ENCODE peak calls at places on chromosomes 4 and X, in seven cellular contexts. T is ovary, V is transverse colon, C is sigmoid colon, Z is suprapubic skin, W is SK-N-SH, G is A549. U is an unnamed sample.

GRCh38 chrX:6026980-6027379 is 201.7 kb downstream of the NLGN4X start:
- DNase-seq in W (no peak), V (no peak), T (no peak), C (no peak), Z (no peak), G (no peak), U (no peak)

GRCh38 chr4:11765849-11766453 is 337.3 kb upstream of the HS3ST1 start:
- DNase-seq in Z (no peak), C (no peak), T (no peak), V (peak), G (peak), W (peak), U (no peak)

GRCh38 chr4:108644237-108644636 is 6.2 kb upstream of the OSTC start:
- DNase-seq in Z (no peak), T (no peak), C (no peak), V (no peak), W (no peak), G (no peak), U (no peak)

GRCh38 chrX:69991685-69992084 is 58.1 kb downstream of the AWAT2 start:
- DNase-seq in G (no peak), C (no peak), V (no peak), Z (no peak), T (no peak), W (no peak), U (no peak)

GRCh38 chrX:22323541-22323940 is 50.8 kb downstream of the CBLL2 start:
- DNase-seq in W (no peak), G (no peak), V (no peak), C (no peak), T (no peak), Z (no peak), U (no peak)

GRCh38 chr4:53010320-53010719 is 148.2 kb downstream of the RASL11B start:
- DNase-seq in T (peak), C (peak), Z (no peak), G (no peak), V (no peak), W (no peak), U (no peak)

GRCh38 chr4:154506253-154506652 is 14.7 kb upstream of the DCHS2 start:
- DNase-seq in T (no peak), G (peak), V (no peak), Z (no peak), W (peak), C (no peak), U (no peak)

GRCh38 chr4:108247511-108248088 is 78.9 kb upstream of the LEF1 start:
- DNase-seq in V (no peak), T (no peak), C (no peak), Z (no peak), W (no peak), G (no peak), U (no peak)

GRCh38 chr4:134470544-134470943 is 269.0 kb upstream of the PABPC4L start:
- DNase-seq in V (peak), Z (no peak), T (no peak), W (no peak), G (no peak), C (no peak), U (no peak)

GRCh38 chr4:59247032-59247431 is 1953.1 kb upstream of the ADGRL3 start:
- DNase-seq in V (no peak), C (no peak), Z (no peak), G (no peak), W (peak), T (no peak), U (no peak)

GRCh38 chr4:37825943-37826281 is 574 bp upstream of the PGM2 start:
- DNase-seq in V (peak), T (peak), C (no peak), W (peak), Z (no peak), G (no peak), U (no peak)

GRCh38 chr4:111775908-111776307 is 369.3 kb upstream of the FAM241A start:
- DNase-seq in G (no peak), T (no peak), W (no peak), C (no peak), V (no peak), Z (no peak), U (no peak)

GRCh38 chrX:39137363-39137954 is 336.2 kb downstream of the MID1IP1 start:
- DNase-seq in G (no peak), T (no peak), Z (no peak), V (no peak), C (no peak), W (no peak), U (no peak)

GRCh38 chr4:105265689-105266088 is 119.0 kb downstream of the TET2 start:
- DNase-seq in V (no peak), G (no peak), C (no peak), Z (no peak), W (no peak), T (no peak), U (no peak)

GRCh38 chrX:96979766-96980165 is 96.1 kb downstream of the RPA4 start:
- DNase-seq in C (no peak), W (no peak), V (no peak), Z (no peak), G (no peak), T (no peak), U (no peak)

GRCh38 chr4:182015893-182016292 is 227.3 kb upstream of the TENM3 start:
- DNase-seq in W (no peak), G (peak), V (no peak), Z (no peak), C (no peak), T (no peak), U (no peak)

GRCh38 chr4:183675625-183676024 is 16.5 kb downstream of the TRAPPC11 start:
- DNase-seq in V (no peak), W (peak), Z (no peak), G (no peak), T (no peak), C (no peak), U (no peak)

GRCh38 chr4:183686461-183686860 is 27.4 kb downstream of the TRAPPC11 start:
- DNase-seq in Z (no peak), W (no peak), V (no peak), G (no peak), T (no peak), C (no peak), U (no peak)

DNA sequence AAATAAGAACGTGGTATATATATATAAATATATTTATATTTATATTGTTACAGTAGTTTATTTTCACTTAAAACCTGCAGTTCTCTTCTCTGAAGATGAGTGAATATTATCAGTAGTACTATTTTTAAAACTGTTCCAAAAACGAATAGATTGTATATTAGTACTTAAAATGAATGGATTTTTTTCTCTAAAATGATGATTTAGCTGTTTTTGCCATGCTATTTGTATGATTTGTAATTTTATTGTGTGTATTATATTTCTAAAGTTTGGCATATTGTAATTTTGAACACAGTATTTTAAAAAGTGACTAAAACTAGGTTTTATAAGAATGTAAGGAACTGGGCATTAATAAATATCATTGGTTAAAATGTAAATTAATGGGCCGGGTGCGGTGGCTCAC is 22.0 kb downstream of the TRAPPC11 start:
- DNase-seq in T (no peak), G (no peak), W (no peak), Z (no peak), C (no peak), V (no peak), U (no peak)
- TF ChIP-seq EP300 in T (no peak), G (no peak), W (no peak), Z (no peak), C (no peak), V (no peak), U (no peak)

DNA sequence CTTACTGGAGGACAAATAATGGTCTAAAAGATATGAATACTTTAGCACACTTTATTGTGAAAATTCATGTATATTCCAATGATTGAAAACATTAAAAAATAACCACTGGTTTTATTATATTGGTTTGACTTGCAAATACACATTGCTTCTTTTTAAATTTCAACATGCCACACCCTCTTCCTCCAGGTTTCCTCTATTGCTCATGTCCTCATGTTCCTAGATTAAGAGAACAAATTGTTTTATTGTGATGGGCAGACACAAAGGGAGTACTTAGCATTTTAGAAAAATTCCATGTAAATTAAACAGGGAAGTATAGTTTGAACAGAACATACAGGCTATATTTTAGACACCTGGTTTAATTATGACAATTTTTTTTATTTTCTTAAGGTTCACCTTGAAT is 230.6 kb upstream of the GPRIN3 start:
- DNase-seq in T (no peak), V (no peak), W (no peak), C (no peak), G (no peak), Z (no peak), U (no peak)
- TF ChIP-seq EP300 in T (no peak), V (no peak), W (no peak), C (no peak), G (no peak), Z (no peak), U (no peak)

GRCh38 chr4:156934259-156934635 is 37.4 kb downstream of the PDGFC start:
- DNase-seq in W (no peak), C (no peak), Z (no peak), V (no peak), T (no peak), G (no peak), U (no peak)
- TF ChIP-seq EP300 in W (no peak), C (no peak), Z (no peak), V (no peak), T (no peak), G (no peak), U (no peak)

GRCh38 chrX:48918644-48919340 is at the start of gene PIM2:
- DNase-seq in G (peak), V (peak), W (peak), C (peak), T (peak), Z (peak), U (peak)
- TF ChIP-seq EP300 in G (no peak), V (no peak), W (no peak), C (no peak), T (no peak), Z (no peak), U (no peak)

DNA sequence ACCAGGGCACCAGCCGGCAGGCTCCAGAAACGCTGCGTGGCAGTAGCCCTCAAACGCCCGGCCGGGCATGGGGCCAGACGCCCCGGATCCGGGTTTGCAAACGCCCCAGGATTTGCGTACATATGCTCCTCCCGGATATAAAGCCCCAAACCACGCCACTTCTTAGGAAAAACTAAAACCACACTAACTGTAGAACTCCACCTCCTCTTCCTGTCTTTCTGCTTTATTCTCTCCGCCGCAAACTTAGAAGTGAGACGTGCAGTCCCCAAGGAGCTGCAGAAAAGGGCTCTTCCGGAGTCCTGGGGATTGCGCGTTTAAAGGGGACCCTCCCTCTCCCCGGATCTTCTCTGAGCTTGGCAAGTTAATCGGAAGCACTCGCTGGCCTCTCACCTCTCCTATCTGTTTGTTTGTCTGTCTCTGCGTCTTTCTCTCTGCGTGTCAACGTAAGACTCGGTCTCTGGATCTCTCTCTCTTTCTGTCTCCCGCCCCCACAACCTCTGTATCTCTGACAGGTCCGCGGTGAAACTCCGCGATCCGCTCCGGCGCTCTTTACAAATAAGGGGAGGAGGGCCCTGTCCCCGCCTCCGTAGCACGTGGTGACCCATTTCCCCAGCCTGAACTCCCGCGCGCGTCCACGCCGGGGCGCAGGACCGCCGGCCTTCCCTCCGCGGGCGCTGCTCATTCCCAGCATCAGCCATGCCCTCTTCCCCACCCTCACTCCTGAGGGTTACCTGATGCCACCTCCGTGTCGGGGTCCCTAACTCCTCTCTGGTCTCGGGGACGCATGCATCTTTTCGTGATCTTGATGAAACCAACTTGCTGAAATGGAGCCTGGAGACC is at the start of gene SLC39A8:
- DNase-seq in C (peak), G (peak), V (peak), T (peak), Z (peak), W (peak), U (peak)
- TF ChIP-seq EP300 in C (no peak), G (no peak), V (no peak), T (no peak), Z (no peak), W (no peak), U (no peak)

U was measured in upper lobe of left lung.